ENCODE peak calls at places on chromosomes 16 and 17, in nine cellular contexts. U, P, X, E, I, Q, T, S and G are unnamed samples.

GRCh38 chr16:58661199-58661830 is 23.3 kb downstream of the SLC38A7 start:
- DNase-seq in U (no peak), P (no peak), X (peak), E (peak), I (peak), Q (peak), T (peak), S (peak), G (peak)

GRCh38 chr17:32504166-32504990 is 17.6 kb downstream of the CDK5R1 start:
- DNase-seq in U (peak), P (no peak), X (no peak), E (peak), I (no peak), Q (no peak), T (no peak), S (no peak), G (peak)

GRCh38 chr17:17351356-17351891 is 48.3 kb downstream of the NT5M start:
- DNase-seq in U (no peak), P (no peak), X (no peak), E (no peak), I (no peak), Q (no peak), T (no peak), S (no peak), G (no peak)

GRCh38 chr16:86357303-86357702 is 153.0 kb upstream of the FOXF1 start:
- DNase-seq in U (no peak), P (no peak), X (no peak), E (no peak), I (no peak), Q (no peak), T (no peak), S (no peak), G (no peak)

GRCh38 chr16:3690991-3691720 is 26.2 kb downstream of the TRAP1 start:
- DNase-seq in U (no peak), P (no peak), X (no peak), E (peak), I (peak), Q (no peak), T (peak), S (no peak), G (peak)

GRCh38 chr16:70252355-70252988 is 732 bp upstream of the EXOSC6 start:
- DNase-seq in U (no peak), P (no peak), X (no peak), E (peak), I (peak), Q (peak), T (peak), S (no peak), G (peak)

GRCh38 chr16:72989203-72989991 is 58.5 kb downstream of the ZFHX3 start:
- DNase-seq in U (no peak), P (no peak), X (no peak), E (peak), I (no peak), Q (peak), T (peak), S (peak), G (peak)

GRCh38 chr17:27544350-27545131 is 86.4 kb upstream of the LGALS9 start:
- DNase-seq in U (no peak), P (no peak), X (no peak), E (no peak), I (no peak), Q (peak), T (no peak), S (no peak), G (no peak)

GRCh38 chr17:9670596-9670995 is 25.3 kb downstream of the USP43 start:
- DNase-seq in U (no peak), P (no peak), X (no peak), E (no peak), I (peak), Q (no peak), T (no peak), S (no peak), G (no peak)

GRCh38 chr16:71467810-71468209 is 5.8 kb upstream of the ZNF23 start:
- DNase-seq in U (no peak), P (no peak), X (peak), E (peak), I (peak), Q (peak), T (no peak), S (no peak), G (no peak)

GRCh38 chr16:73183678-73184092 is 135.8 kb upstream of the ZFHX3 start:
- DNase-seq in U (no peak), P (no peak), X (no peak), E (peak), I (no peak), Q (peak), T (peak), S (no peak), G (peak)

GRCh38 chr17:77144227-77144626 is 3.5 kb downstream of the SEC14L1 start:
- DNase-seq in U (no peak), P (no peak), X (peak), E (no peak), I (no peak), Q (no peak), T (no peak), S (peak), G (no peak)

GRCh38 chr17:752620-753219 is 656 bp upstream of the GEMIN4 start:
- DNase-seq in U (peak), P (no peak), X (peak), E (peak), I (peak), Q (peak), T (peak), S (peak), G (peak)

GRCh38 chr17:753407-753806 is 1.3 kb upstream of the GEMIN4 start:
- DNase-seq in U (no peak), P (no peak), X (no peak), E (no peak), I (no peak), Q (no peak), T (no peak), S (no peak), G (no peak)

GRCh38 chr17:751269-752001 is 629 bp downstream of the GEMIN4 start:
- DNase-seq in U (peak), P (no peak), X (peak), E (peak), I (peak), Q (peak), T (peak), S (peak), G (peak)

GRCh38 chr17:750431-751037 is 1.5 kb downstream of the GEMIN4 start:
- DNase-seq in U (no peak), P (no peak), X (no peak), E (peak), I (no peak), Q (no peak), T (peak), S (no peak), G (no peak)

DNA sequence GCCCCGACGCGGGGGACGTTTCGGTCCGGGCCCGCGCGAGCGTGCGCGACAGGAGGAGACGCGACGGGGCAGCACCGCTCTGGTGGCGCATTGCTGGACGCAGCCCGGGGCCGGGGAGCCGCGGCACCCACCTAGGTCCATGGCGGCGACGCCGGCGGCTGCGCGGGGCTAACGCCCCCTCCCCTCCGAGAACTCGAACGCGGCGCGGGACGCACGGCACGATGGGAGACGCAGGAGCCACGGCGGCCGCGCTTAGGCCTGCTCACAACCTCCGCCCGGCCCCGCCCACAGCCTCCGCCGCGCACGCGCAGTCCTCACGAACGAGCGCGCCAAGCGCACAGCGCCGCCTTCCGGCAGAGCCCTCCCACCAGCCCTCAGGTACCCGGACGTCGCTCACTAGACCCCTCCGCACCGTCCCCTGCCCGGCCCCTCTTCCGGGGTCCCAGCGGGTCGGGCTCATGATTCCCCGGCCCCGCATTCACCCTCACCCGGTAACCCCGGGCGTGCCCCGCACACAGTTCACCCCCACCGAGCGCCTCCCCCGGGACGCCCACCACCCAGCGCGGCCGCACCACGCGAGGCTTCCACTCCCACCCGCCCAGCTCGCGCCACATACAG is at the start of gene GEMIN4:
- DNase-seq in U (peak), P (peak), X (peak), E (peak), I (peak), Q (peak), T (peak), S (peak), G (peak)
- TF ChIP-seq CTCF in U (peak), P (peak), X (peak), E (peak), I (peak), Q (peak), T (peak), S (peak), G (peak)

GRCh38 chr17:62381561-62381960 is 1.2 kb downstream of the EFCAB3 start:
- DNase-seq in U (no peak), P (no peak), X (no peak), E (no peak), I (no peak), Q (no peak), T (no peak), S (no peak), G (no peak)
- H3K4me3 ChIP-seq in U (no peak), P (no peak), X (no peak), E (no peak), I (no peak), Q (no peak), T (no peak), S (no peak), G (no peak)

GRCh38 chr17:30095507-30096244 is 20.9 kb upstream of the NSRP1 start:
- DNase-seq in U (no peak), P (no peak), X (no peak), E (peak), I (peak), Q (peak), T (peak), S (peak), G (peak)
- TF ChIP-seq CTCF in U (peak), P (peak), X (no peak), E (peak), I (peak), Q (peak), T (peak), S (no peak), G (peak)

DNA sequence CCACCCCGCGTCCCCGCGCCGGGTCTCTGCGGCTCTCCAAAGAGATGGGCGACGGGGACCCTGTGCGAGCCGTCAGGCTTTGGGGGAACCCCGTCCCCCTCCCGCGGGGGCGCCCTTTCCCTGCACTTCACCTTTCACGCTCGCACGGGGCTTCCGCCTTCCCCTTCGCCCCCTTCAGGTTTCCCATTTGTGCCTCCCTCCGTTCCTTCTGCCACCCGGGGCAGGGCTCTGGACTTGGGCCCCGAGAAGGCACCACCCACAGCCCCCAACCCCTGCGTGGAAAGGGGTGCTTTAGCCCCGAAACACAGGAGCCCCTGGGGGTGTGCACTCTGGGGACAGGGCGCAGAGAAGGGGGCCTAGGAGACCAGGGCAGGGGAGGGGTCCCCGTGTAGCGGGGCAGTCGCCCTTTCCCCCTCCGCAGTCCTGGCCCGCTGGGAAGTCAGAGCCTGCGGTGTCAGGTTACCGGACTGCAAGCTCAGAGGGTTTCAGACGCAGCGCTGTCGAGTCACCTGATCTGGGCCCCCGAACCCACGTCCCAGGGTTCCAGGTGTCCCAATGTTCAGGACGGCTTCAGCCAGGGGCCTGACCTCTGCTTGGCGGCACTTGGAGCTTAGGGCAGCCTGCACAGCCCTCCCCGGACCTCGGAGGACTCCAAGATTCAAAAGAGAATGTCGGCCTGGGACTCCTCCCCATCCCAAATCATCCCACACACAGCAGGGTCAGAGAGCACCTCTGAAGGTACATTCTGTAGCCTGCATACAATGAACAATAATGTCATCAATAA is 6.7 kb upstream of the CCDC92B start:
- DNase-seq in U (peak), P (no peak), X (peak), E (peak), I (peak), Q (no peak), T (peak), S (peak), G (no peak)
- H3K4me3 ChIP-seq in U (peak), P (peak), X (peak), E (peak), I (peak), Q (no peak), T (no peak), S (peak), G (no peak)

DNA sequence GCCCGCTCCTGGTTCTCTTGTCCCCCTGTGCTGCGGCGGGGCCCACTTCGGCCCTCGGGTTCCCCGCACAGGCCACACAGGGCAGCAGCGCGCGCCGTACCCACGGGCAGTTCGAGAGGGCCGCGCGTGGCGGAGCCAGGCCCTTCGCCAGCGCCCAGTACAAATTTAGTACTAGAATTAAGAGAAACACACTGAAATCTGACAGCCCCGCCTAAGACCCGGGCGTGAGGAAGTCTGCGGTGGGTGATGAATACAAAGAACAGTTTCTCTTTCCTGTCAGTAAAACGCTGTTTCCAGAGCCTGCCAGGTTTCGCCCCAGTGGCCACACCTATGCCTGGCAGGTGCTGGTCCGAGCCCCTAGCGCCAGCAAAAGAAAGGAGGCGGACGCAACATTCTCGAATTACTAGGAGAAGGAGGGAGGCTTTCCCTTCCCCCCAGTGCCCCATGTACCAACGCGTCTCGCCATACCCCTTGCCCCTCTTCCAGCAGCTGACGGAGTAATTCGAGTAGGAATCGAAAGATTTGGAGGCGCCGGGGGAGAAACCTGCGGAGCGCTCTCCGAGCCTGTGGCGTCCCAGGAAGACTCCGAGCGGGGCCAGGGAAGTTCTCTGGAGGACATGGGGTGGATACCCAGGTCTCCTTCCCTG is 591 bp upstream of the SLFN5 start:
- DNase-seq in U (peak), P (peak), X (peak), E (peak), I (peak), Q (peak), T (peak), S (peak), G (peak)
- TF ChIP-seq CTCF in U (peak), P (peak), X (peak), E (peak), I (peak), Q (peak), T (no peak), S (peak), G (no peak)

GRCh38 chr16:67529639-67530012 is 997 bp downstream of the RIPOR1 start:
- DNase-seq in U (peak), P (no peak), X (no peak), E (peak), I (peak), Q (peak), T (peak), S (no peak), G (no peak)
- H3K4me3 ChIP-seq in U (peak), P (peak), X (peak), E (peak), I (peak), Q (peak), T (peak), S (peak), G (peak)

GRCh38 chr16:66549284-66550131 is at the start of gene TK2:
- DNase-seq in U (peak), P (no peak), X (peak), E (peak), I (peak), Q (peak), T (peak), S (peak), G (peak)
- TF ChIP-seq CTCF in U (no peak), P (no peak), X (no peak), E (peak), I (no peak), Q (peak), T (no peak), S (no peak), G (peak)

GRCh38 chr17:562174-562573 is 152.5 kb downstream of the VPS53 start:
- DNase-seq in U (no peak), P (no peak), X (no peak), E (no peak), I (no peak), Q (peak), T (no peak), S (no peak), G (no peak)

GRCh38 chr17:564526-564925 is 150.1 kb downstream of the VPS53 start:
- DNase-seq in U (no peak), P (no peak), X (no peak), E (no peak), I (no peak), Q (peak), T (no peak), S (no peak), G (no peak)

GRCh38 chr17:561118-561517 is 153.5 kb downstream of the VPS53 start:
- DNase-seq in U (no peak), P (no peak), X (no peak), E (peak), I (no peak), Q (peak), T (peak), S (no peak), G (peak)

GRCh38 chr17:565506-565905 is 149.1 kb downstream of the VPS53 start:
- DNase-seq in U (no peak), P (no peak), X (no peak), E (no peak), I (peak), Q (no peak), T (no peak), S (no peak), G (no peak)

GRCh38 chr17:563646-564045 is 151.0 kb downstream of the VPS53 start:
- DNase-seq in U (no peak), P (no peak), X (no peak), E (no peak), I (no peak), Q (no peak), T (no peak), S (no peak), G (no peak)
- H3K4me3 ChIP-seq in U (no peak), P (no peak), X (no peak), E (no peak), I (no peak), Q (no peak), T (no peak), S (no peak), G (no peak)

GRCh38 chr17:14559220-14559619 is 258.3 kb downstream of the HS3ST3B1 start:
- DNase-seq in U (no peak), P (no peak), X (no peak), E (no peak), I (no peak), Q (no peak), T (no peak), S (no peak), G (no peak)

GRCh38 chr17:14557482-14557881 is 256.6 kb downstream of the HS3ST3B1 start:
- DNase-seq in U (no peak), P (no peak), X (no peak), E (no peak), I (no peak), Q (no peak), T (no peak), S (no peak), G (no peak)

GRCh38 chr17:14552311-14552710 is 251.4 kb downstream of the HS3ST3B1 start:
- DNase-seq in U (no peak), P (no peak), X (no peak), E (no peak), I (no peak), Q (no peak), T (no peak), S (no peak), G (peak)

GRCh38 chr17:14559720-14560119 is 258.8 kb downstream of the HS3ST3B1 start:
- DNase-seq in U (no peak), P (no peak), X (no peak), E (no peak), I (no peak), Q (no peak), T (no peak), S (no peak), G (no peak)

GRCh38 chr17:14553847-14554246 is 253.0 kb downstream of the HS3ST3B1 start:
- DNase-seq in U (no peak), P (no peak), X (no peak), E (no peak), I (peak), Q (no peak), T (no peak), S (no peak), G (no peak)
- TF ChIP-seq CTCF in U (no peak), P (no peak), X (no peak), E (no peak), I (peak), Q (no peak), T (no peak), S (no peak), G (no peak)